ENCODE peak calls at places on chromosomes 3 and 15, in eight cellular contexts. Z is fibroblast of lung, S is heart right ventricle, N is NCI-H510A treated with DMSO at 0.1 percent for 48 hours, F is H9, O is B cell, W is GM10248, E is Right ventricle myocardium superior. M is an unnamed sample.

GRCh38 chr15:99708563-99708962 is 24.7 kb downstream of the LYSMD4 start:
- DNase-seq in E (peak), S (peak), F (no peak), W (no peak), O (no peak), N (no peak), Z (peak), M (no peak)

GRCh38 chr3:174439621-174440349 is 419.3 kb upstream of the NAALADL2 start:
- DNase-seq in Z (peak), N (no peak), O (no peak), W (no peak), S (peak), F (no peak), E (no peak), M (no peak)

GRCh38 chr15:31387483-31388118 is 61.0 kb downstream of the KLF13 start:
- DNase-seq in O (no peak), S (peak), Z (peak), N (no peak), W (no peak), F (no peak), E (peak), M (peak)

GRCh38 chr3:99783009-99783573 is 34.6 kb upstream of the CMSS1 start:
- DNase-seq in W (no peak), F (no peak), O (no peak), Z (peak), S (no peak), E (no peak), N (no peak), M (no peak)

GRCh38 chr3:12613250-12613649 is 50.7 kb downstream of the RAF1 start:
- DNase-seq in O (no peak), F (no peak), W (no peak), N (no peak), E (no peak), S (no peak), Z (no peak), M (no peak)

GRCh38 chr3:47152578-47152977 is 11.3 kb downstream of the SETD2 start:
- DNase-seq in O (no peak), W (no peak), E (no peak), F (no peak), N (no peak), Z (peak), S (no peak), M (no peak)

GRCh38 chr3:135844381-135844780 is 121.1 kb upstream of the PPP2R3A start:
- DNase-seq in F (no peak), N (no peak), W (no peak), O (no peak), Z (peak), E (no peak), S (no peak), M (no peak)

GRCh38 chr3:78912217-78912616 is 855.6 kb downstream of the ROBO1 start:
- DNase-seq in N (no peak), F (no peak), O (no peak), W (no peak), S (no peak), Z (no peak), E (no peak), M (no peak)

GRCh38 chr3:172513488-172513887 is 9.7 kb downstream of the TNFSF10 start:
- DNase-seq in S (no peak), F (no peak), O (no peak), W (no peak), Z (peak), N (no peak), E (no peak), M (no peak)

GRCh38 chr3:124780767-124781485 is 50.7 kb downstream of the UMPS start:
- DNase-seq in F (no peak), S (peak), N (peak), Z (peak), W (no peak), E (peak), O (no peak), M (no peak)

GRCh38 chr3:6809349-6809748 is 51.6 kb upstream of the GRM7 start:
- DNase-seq in N (no peak), W (no peak), F (no peak), E (no peak), O (no peak), Z (no peak), S (no peak), M (no peak)

GRCh38 chr3:41318520-41318919 is 119.2 kb downstream of the CTNNB1 start:
- DNase-seq in S (no peak), N (no peak), Z (peak), W (no peak), F (no peak), E (no peak), O (no peak), M (no peak)

GRCh38 chr15:64618138-64618537 is 157.3 kb downstream of the RBPMS2 start:
- DNase-seq in F (no peak), O (no peak), E (no peak), Z (no peak), S (no peak), W (no peak), N (no peak), M (no peak)

GRCh38 chr3:153246805-153247204 is 84.8 kb downstream of the RAP2B start:
- DNase-seq in Z (peak), W (no peak), F (no peak), E (no peak), N (no peak), O (no peak), S (no peak), M (no peak)

GRCh38 chr15:76147906-76148553 is 88.2 kb downstream of the TMEM266 start:
- DNase-seq in Z (no peak), W (peak), N (peak), E (peak), O (no peak), F (peak), S (no peak), M (peak)

GRCh38 chr3:85303156-85303555 is 344.4 kb downstream of the CADM2 start:
- DNase-seq in F (no peak), O (no peak), W (no peak), S (no peak), Z (no peak), N (no peak), E (no peak), M (no peak)

GRCh38 chr3:183428140-183429023 is at the start of gene MCF2L2:
- DNase-seq in E (peak), S (peak), W (peak), N (peak), O (peak), F (peak), Z (peak), M (peak)

GRCh38 chr3:13178107-13178506 is 104.9 kb upstream of the IQSEC1 start:
- DNase-seq in N (no peak), S (no peak), O (no peak), W (no peak), Z (no peak), F (no peak), E (no peak), M (no peak)

GRCh38 chr3:151395806-151396205 is 11.3 kb upstream of the P2RY12 start:
- DNase-seq in F (no peak), O (no peak), E (no peak), N (no peak), Z (peak), W (no peak), S (no peak), M (no peak)

GRCh38 chr15:45064386-45064785 is 41.4 kb downstream of the SORD start:
- DNase-seq in F (no peak), N (no peak), E (no peak), S (no peak), Z (peak), O (no peak), W (no peak), M (no peak)

GRCh38 chr3:42101048-42101447 is 9.9 kb downstream of the TRAK1 start:
- DNase-seq in O (no peak), Z (peak), W (no peak), F (no peak), E (peak), S (peak), N (no peak), M (no peak)

GRCh38 chr3:178152010-178152409 is 384.2 kb upstream of the KCNMB2 start:
- DNase-seq in Z (no peak), S (no peak), W (no peak), E (no peak), O (no peak), N (no peak), F (no peak), M (no peak)

GRCh38 chr15:58282060-58282708 is 144.0 kb downstream of the AQP9 start:
- DNase-seq in F (no peak), N (no peak), O (no peak), E (no peak), Z (no peak), W (no peak), S (no peak), M (no peak)

GRCh38 chr3:187765342-187765741 is 20.1 kb upstream of the BCL6 start:
- DNase-seq in E (no peak), O (no peak), Z (peak), W (no peak), N (no peak), F (no peak), S (no peak), M (no peak)

GRCh38 chr3:8500208-8500961 is 1.2 kb upstream of the LMCD1 start:
- DNase-seq in S (no peak), F (peak), E (no peak), Z (peak), W (no peak), O (no peak), N (peak), M (no peak)

GRCh38 chr3:165393458-165393857 is 197.3 kb upstream of the SLITRK3 start:
- DNase-seq in S (no peak), N (no peak), Z (no peak), W (no peak), E (no peak), O (no peak), F (no peak), M (no peak)

GRCh38 chr3:36740822-36741221 is 23.5 kb downstream of the DCLK3 start:
- DNase-seq in S (no peak), N (no peak), O (no peak), W (no peak), E (no peak), Z (no peak), F (no peak), M (no peak)

GRCh38 chr15:57026016-57026602 is 107.7 kb downstream of the TCF12 start:
- DNase-seq in W (no peak), N (peak), O (no peak), S (no peak), E (no peak), F (no peak), Z (no peak), M (no peak)

GRCh38 chr3:166420071-166420470 is 582.8 kb upstream of the BCHE start:
- DNase-seq in N (no peak), W (no peak), E (no peak), S (no peak), Z (no peak), O (no peak), F (no peak), M (no peak)

GRCh38 chr15:38696120-38696727 is 131.6 kb upstream of the RASGRP1 start:
- DNase-seq in W (peak), S (no peak), E (no peak), F (no peak), N (no peak), Z (peak), O (no peak), M (no peak)

GRCh38 chr3:123627673-123628670 is 43.1 kb upstream of the HACD2 start:
- DNase-seq in Z (no peak), O (no peak), E (peak), W (no peak), F (no peak), N (no peak), S (peak), M (no peak)

GRCh38 chr15:77497108-77497737 is 76.5 kb downstream of the HMG20A start:
- DNase-seq in E (peak), O (no peak), N (no peak), S (peak), Z (peak), F (peak), W (no peak), M (peak)

GRCh38 chr3:154862265-154862664 is 217.9 kb upstream of the MME start:
- DNase-seq in F (no peak), S (no peak), W (no peak), Z (peak), O (no peak), N (no peak), E (no peak), M (no peak)